ENCODE peak calls at places on chromosomes 13 and 19, in four cellular contexts. R, E, M and V are unnamed samples.

GRCh38 chr19:10861118-10861651 is 10.2 kb upstream of the CARM1 start:
- DNase-seq in E (no peak), M (no peak), R (peak; percentile 33), V (no peak)

GRCh38 chr19:7644550-7644877 is 7.6 kb downstream of the STXBP2 start:
- DNase-seq in R (no peak), M (no peak), E (no peak), V (no peak)

GRCh38 chr13:36965767-36966166 is 33.4 kb downstream of the ALG5 start:
- DNase-seq in M (no peak), E (peak; percentile 79), R (no peak), V (no peak)

GRCh38 chr19:7486923-7487322 is 1.9 kb downstream of the PEX11G start:
- DNase-seq in E (no peak), M (no peak), R (no peak), V (no peak)

GRCh38 chr13:46367622-46368327 is 19.3 kb downstream of the RUBCNL start:
- DNase-seq in E (no peak), R (no peak), M (no peak), V (no peak)

GRCh38 chr19:3343619-3344502 is 22.5 kb upstream of the NFIC start:
- DNase-seq in M (peak; percentile 87), R (no peak), E (peak; percentile 89), V (no peak)

GRCh38 chr19:35040826-35041547 is 534 bp upstream of the HPN start:
- DNase-seq in E (no peak), M (peak; percentile 96), R (peak; percentile 73), V (no peak)

GRCh38 chr13:33204130-33204927 is 81.2 kb downstream of the STARD13 start:
- DNase-seq in M (peak; percentile 64), E (no peak), R (no peak), V (no peak)

GRCh38 chr13:98691360-98691759 is 61.1 kb downstream of the SLC15A1 start:
- DNase-seq in M (no peak), E (no peak), R (no peak), V (no peak)

GRCh38 chr13:81738364-81738763 is 1397.4 kb upstream of the SPRY2 start:
- DNase-seq in E (peak; percentile 1), M (no peak), R (no peak), V (no peak)

GRCh38 chr19:45442927-45443461 is 19.3 kb upstream of the ERCC1 start:
- DNase-seq in M (peak; percentile 51), E (no peak), R (peak; percentile 25), V (peak; percentile 54)

GRCh38 chr13:80737513-80737912 is 396.6 kb upstream of the SPRY2 start:
- DNase-seq in M (no peak), E (no peak), R (no peak), V (no peak)

GRCh38 chr13:59442946-59443345 is 720.8 kb downstream of the DIAPH3 start:
- DNase-seq in M (no peak), R (no peak), E (no peak), V (no peak)

DNA sequence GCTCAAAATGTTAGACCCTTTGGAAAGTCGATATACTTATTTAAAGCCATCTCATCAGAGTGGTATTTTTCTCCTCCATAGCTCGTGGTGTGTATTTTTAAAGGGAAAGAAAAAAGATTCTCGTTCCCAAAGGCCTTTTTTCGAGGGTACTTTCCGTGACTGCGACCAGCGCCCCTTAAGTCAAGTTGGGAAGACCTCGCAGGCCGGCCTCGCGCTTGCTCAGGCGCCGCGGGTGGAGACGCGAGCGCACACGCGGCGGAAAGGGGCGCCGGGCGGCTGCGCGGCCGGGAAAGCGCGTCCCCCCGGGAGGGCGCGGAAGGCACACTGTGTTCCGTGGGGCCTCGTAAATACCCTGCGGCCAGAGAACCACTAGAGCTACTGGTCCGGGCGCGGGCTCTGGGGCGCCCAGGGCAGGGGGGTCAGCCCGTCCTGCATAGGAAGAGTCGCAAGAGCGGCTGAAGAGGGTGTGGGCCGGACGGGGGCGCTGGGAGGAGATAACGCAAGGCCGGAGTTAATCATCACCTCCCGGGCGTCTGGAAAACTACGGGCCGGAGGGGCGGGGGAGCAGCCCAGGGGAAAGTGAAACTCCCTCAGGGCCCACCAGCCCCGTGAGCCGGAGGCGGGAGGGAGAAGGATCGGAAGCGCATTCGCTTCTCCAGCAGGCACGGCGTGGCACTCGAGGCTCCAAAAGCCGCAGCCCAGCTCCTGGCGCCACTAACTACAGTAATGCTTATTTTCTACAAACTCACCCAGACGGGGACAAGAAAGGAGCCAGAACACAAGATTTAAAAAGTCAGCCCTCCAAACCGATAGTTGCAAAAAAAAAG is 1.2 kb upstream of the WBP4 start:
- DNase-seq in E (peak; percentile 82), R (peak; percentile 87), M (peak; percentile 94), V (peak; percentile 83)
- TF ChIP-seq CTCF in E (peak; percentile 56), R (no peak), M (peak; percentile 28), V (peak; percentile 14)

GRCh38 chr19:40337107-40337506 is 11.1 kb downstream of the C19orf47 start:
- DNase-seq in E (no peak), M (no peak), R (no peak), V (no peak)

GRCh38 chr19:40339018-40339728 is 9.0 kb downstream of the C19orf47 start:
- DNase-seq in R (no peak), M (no peak), E (no peak), V (no peak)

GRCh38 chr19:40335855-40336700 is 12.1 kb downstream of the C19orf47 start:
- DNase-seq in R (no peak), E (no peak), M (no peak), V (no peak)

GRCh38 chr19:40335101-40335500 is 13.1 kb downstream of the C19orf47 start:
- DNase-seq in M (no peak), R (no peak), E (no peak), V (no peak)

DNA sequence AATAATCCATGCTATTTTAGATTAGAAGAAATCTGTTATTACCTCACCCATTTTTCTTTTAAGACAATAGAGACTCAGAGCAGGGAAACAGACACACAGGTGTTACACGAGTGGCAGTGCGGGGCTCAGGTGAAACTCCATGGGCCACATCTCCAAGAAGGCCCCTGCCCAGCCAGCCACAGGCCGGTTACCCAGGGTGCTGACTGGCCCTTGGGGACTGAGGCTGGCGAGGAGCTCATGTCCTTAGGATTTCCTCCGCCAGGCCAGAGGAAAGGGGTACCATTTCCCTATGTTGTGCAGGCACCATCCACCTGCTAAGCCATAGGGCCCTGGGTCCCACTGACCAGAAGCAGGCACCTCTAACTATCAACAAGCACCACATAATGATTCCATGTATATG is 10.6 kb downstream of the C19orf47 start:
- DNase-seq in R (no peak), E (no peak), M (no peak), V (no peak)
- TF ChIP-seq CTCF in R (no peak), E (no peak), M (no peak), V (no peak)

GRCh38 chr13:51551446-51551845 is 32.8 kb upstream of the WDFY2 start:
- DNase-seq in E (no peak), R (no peak), M (no peak), V (no peak)

GRCh38 chr13:51550151-51550550 is 34.1 kb upstream of the WDFY2 start:
- DNase-seq in E (no peak), M (no peak), R (no peak), V (no peak)

GRCh38 chr13:51549593-51549992 is 34.7 kb upstream of the WDFY2 start:
- DNase-seq in M (no peak), E (no peak), R (no peak), V (no peak)

GRCh38 chr13:51547425-51548176 is 36.7 kb upstream of the WDFY2 start:
- DNase-seq in E (no peak), R (no peak), M (no peak), V (no peak)

GRCh38 chr13:51549050-51549449 is 35.2 kb upstream of the WDFY2 start:
- DNase-seq in E (no peak), M (no peak), R (no peak), V (peak; percentile 31)
- TF ChIP-seq CTCF in E (no peak), M (no peak), R (no peak), V (no peak)

GRCh38 chr19:787551-787950 is 9.7 kb upstream of the PTBP1 start:
- DNase-seq in M (peak; percentile 10), R (no peak), E (no peak), V (no peak)

GRCh38 chr19:791605-792360 is 5.5 kb upstream of the PTBP1 start:
- DNase-seq in E (no peak), M (peak; percentile 17), R (no peak), V (no peak)

GRCh38 chr19:790971-791604 is 6.2 kb upstream of the PTBP1 start:
- DNase-seq in M (no peak), R (no peak), E (no peak), V (no peak)

GRCh38 chr19:789473-790052 is 7.7 kb upstream of the PTBP1 start:
- DNase-seq in M (peak; percentile 44), E (no peak), R (peak; percentile 58), V (no peak)

GRCh38 chr19:788821-789472 is 8.3 kb upstream of the PTBP1 start:
- DNase-seq in R (peak; percentile 50), M (peak; percentile 54), E (no peak), V (no peak)
- TF ChIP-seq CTCF in R (no peak), M (no peak), E (no peak), V (no peak)

GRCh38 chr13:76512676-76513277 is 373.4 kb downstream of the KCTD12 start:
- DNase-seq in M (no peak), E (peak; percentile 36), R (no peak), V (no peak)
- TF ChIP-seq CTCF in M (no peak), E (no peak), R (no peak), V (no peak)

DNA sequence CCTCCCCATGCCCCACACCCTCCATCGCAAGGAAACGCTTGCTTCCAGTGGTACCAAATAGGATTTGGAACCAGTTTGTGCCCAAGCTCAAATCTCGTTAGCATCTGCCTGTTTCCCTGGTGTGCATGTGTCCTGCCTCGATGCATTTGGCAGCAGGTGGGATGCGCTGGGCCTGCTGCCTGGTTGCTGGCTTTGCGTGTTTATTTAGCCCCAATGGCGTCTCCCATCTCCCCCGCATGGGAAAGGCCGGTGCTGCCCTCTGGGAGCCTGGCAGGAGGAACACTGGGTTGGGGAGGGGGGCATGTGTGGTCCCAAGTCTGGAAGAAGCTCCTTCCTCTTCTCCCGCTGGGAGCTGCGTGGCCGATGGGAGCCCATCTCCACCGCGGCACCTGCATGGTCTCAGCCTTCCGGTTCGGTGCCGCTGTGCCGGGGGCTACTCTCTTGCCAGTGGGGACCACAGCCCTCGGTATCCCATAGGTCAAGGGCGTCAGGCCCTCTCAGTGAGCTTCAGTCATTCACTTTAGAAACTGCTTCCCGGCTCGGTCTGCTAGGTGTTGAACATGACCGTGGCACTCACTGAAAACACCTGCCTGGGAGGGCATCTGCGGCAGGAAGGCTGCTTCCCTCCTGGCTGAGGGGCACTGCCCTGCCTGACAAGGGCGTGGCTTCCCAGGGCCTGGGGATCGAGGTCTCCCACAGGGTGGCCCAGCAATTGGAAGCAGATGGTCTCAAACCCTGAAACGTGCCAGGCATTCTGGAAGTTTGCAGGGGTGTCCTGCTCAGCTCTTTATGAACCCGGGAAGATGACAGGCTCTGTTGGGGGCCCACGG is 11.8 kb upstream of the F7 start:
- DNase-seq in E (no peak), M (no peak), R (no peak), V (no peak)
- TF ChIP-seq CTCF in E (no peak), M (no peak), R (no peak), V (no peak)

GRCh38 chr13:107680115-107680514 is 535.2 kb downstream of the LIG4 start:
- DNase-seq in R (no peak), E (no peak), M (no peak), V (no peak)
- TF ChIP-seq CTCF in R (no peak), E (no peak), M (no peak), V (no peak)

GRCh38 chr13:100213576-100213975 is 124.7 kb downstream of the PCCA start:
- DNase-seq in M (no peak), R (no peak), E (peak; percentile 5), V (no peak)
- TF ChIP-seq CTCF in M (no peak), R (no peak), E (no peak), V (no peak)